ENCODE peak calls at places on chromosomes 3 and 15, in six cellular contexts. P, H, X, W, T and K are unnamed samples.

GRCh38 chr3:11930084-11930483 is 74.1 kb upstream of the SYN2 start:
- DNase-seq in H (no peak), T (no peak), W (peak; percentile 22), X (no peak), P (no peak), K (no peak)

GRCh38 chr3:182710557-182711157 is 82.6 kb upstream of the ATP11B start:
- DNase-seq in W (no peak), X (peak; percentile 36), H (no peak), P (no peak), T (no peak), K (no peak)

GRCh38 chr3:39147711-39148115 is 5.7 kb downstream of the CSRNP1 start:
- DNase-seq in W (peak; percentile 81), T (peak; percentile 54), X (no peak), H (peak; percentile 64), P (peak; percentile 72), K (no peak)

GRCh38 chr3:190053919-190054672 is 66.6 kb downstream of the P3H2 start:
- DNase-seq in W (no peak), T (peak; percentile 38), X (peak; percentile 46), H (no peak), P (no peak), K (no peak)

GRCh38 chr15:68795298-68795848 is 25.3 kb downstream of the ANP32A start:
- DNase-seq in T (peak; percentile 83), W (peak; percentile 92), H (peak; percentile 94), P (peak; percentile 97), X (no peak), K (peak; percentile 37)

GRCh38 chr3:161372321-161373260 is 1.3 kb upstream of the SPTSSB start:
- DNase-seq in X (peak; percentile 20), H (no peak), T (no peak), P (peak; percentile 81), W (no peak), K (no peak)

GRCh38 chr3:51706021-51706485 is 815 bp upstream of the GRM2 start:
- DNase-seq in W (no peak), H (peak; percentile 11), X (no peak), P (peak; percentile 38), T (peak; percentile 7), K (no peak)

GRCh38 chr15:63288778-63289378 is 11.5 kb downstream of the APH1B start:
- DNase-seq in W (no peak), P (no peak), T (no peak), X (peak; percentile 86), H (no peak), K (peak; percentile 15)

GRCh38 chr3:187327827-187328226 is 36.3 kb upstream of the MASP1 start:
- DNase-seq in T (no peak), H (no peak), X (no peak), P (no peak), W (no peak), K (no peak)

GRCh38 chr3:42376397-42376798 is 34.0 kb downstream of the LYZL4 start:
- DNase-seq in T (peak; percentile 56), X (no peak), W (no peak), H (peak; percentile 36), P (no peak), K (peak; percentile 7)

GRCh38 chr15:100601158-100601557 is 826 bp downstream of the LINS1 start:
- DNase-seq in T (peak; percentile 37), X (no peak), P (peak; percentile 47), H (peak; percentile 37), W (peak; percentile 50), K (no peak)

GRCh38 chr3:30632521-30632920 is 26.1 kb downstream of the TGFBR2 start:
- DNase-seq in T (no peak), H (no peak), P (no peak), W (no peak), X (no peak), K (no peak)

GRCh38 chr3:88997276-88997675 is 110.1 kb upstream of the EPHA3 start:
- DNase-seq in W (no peak), P (no peak), H (no peak), X (no peak), T (no peak), K (no peak)

GRCh38 chr3:126913524-126913923 is 69.4 kb upstream of the PLXNA1 start:
- DNase-seq in H (no peak), T (no peak), W (no peak), X (no peak), P (no peak), K (no peak)

GRCh38 chr3:5013021-5013906 is 34.0 kb downstream of the BHLHE40 start:
- DNase-seq in H (no peak), X (peak; percentile 95), P (peak; percentile 91), T (no peak), W (peak; percentile 76), K (no peak)

GRCh38 chr3:94226058-94226457 is 163.2 kb downstream of the NSUN3 start:
- DNase-seq in T (no peak), P (no peak), W (no peak), H (no peak), X (no peak), K (no peak)

GRCh38 chr3:31105438-31106077 is 211.1 kb upstream of the GADL1 start:
- DNase-seq in P (no peak), H (no peak), W (no peak), X (no peak), T (no peak), K (peak; percentile 76)

GRCh38 chr3:134333522-134334181 is 40.6 kb downstream of the AMOTL2 start:
- DNase-seq in H (peak; percentile 31), T (no peak), W (peak; percentile 46), P (peak; percentile 91), X (no peak), K (peak; percentile 98)

GRCh38 chr3:143249014-143249413 is 129.4 kb downstream of the CHST2 start:
- DNase-seq in X (no peak), W (no peak), H (no peak), T (no peak), P (no peak), K (no peak)

GRCh38 chr3:194148383-194148782 is 12.4 kb downstream of the HES1 start:
- DNase-seq in X (no peak), H (no peak), P (no peak), W (no peak), T (peak; percentile 67), K (no peak)

GRCh38 chr3:81308296-81308695 is 453.1 kb downstream of the GBE1 start:
- DNase-seq in X (no peak), H (no peak), W (no peak), P (no peak), T (no peak), K (no peak)

GRCh38 chr15:27237319-27237939 is 266.4 kb downstream of the GABRG3 start:
- DNase-seq in W (no peak), P (no peak), X (no peak), H (no peak), T (no peak), K (no peak)

GRCh38 chr3:101070260-101071121 is 77.3 kb upstream of the ABI3BP start:
- DNase-seq in T (peak; percentile 67), H (peak; percentile 41), X (no peak), P (peak; percentile 97), W (peak; percentile 86), K (no peak)

GRCh38 chr3:119660474-119661150 is at the start of gene POPDC2:
- DNase-seq in X (no peak), P (no peak), W (no peak), H (no peak), T (no peak), K (no peak)

GRCh38 chr3:122100591-122101491 is 45.7 kb downstream of the CD86 start:
- DNase-seq in W (no peak), T (no peak), H (no peak), P (no peak), X (no peak), K (no peak)

GRCh38 chr15:45714501-45715488 is 80.0 kb downstream of the SQOR start:
- DNase-seq in T (peak; percentile 77), X (no peak), H (no peak), W (peak; percentile 70), P (peak; percentile 91), K (peak; percentile 11)
- H3K4me3 ChIP-seq in T (no peak overlapping the region), X (no peak overlapping the region), H (no peak overlapping the region), W (no peak overlapping the region), P (no peak overlapping the region), K (no peak overlapping the region)

GRCh38 chr3:69120879-69121464 is 1.4 kb downstream of the LMOD3 start:
- DNase-seq in W (peak; percentile 95), X (peak; percentile 21), P (peak; percentile 94), T (peak; percentile 68), H (no peak), K (no peak)
- TF ChIP-seq CTCF in W (peak; percentile 86), X (peak; percentile 79), P (peak; percentile 95), T (peak; percentile 94), H (peak; percentile 86), K (peak; percentile 96)

DNA sequence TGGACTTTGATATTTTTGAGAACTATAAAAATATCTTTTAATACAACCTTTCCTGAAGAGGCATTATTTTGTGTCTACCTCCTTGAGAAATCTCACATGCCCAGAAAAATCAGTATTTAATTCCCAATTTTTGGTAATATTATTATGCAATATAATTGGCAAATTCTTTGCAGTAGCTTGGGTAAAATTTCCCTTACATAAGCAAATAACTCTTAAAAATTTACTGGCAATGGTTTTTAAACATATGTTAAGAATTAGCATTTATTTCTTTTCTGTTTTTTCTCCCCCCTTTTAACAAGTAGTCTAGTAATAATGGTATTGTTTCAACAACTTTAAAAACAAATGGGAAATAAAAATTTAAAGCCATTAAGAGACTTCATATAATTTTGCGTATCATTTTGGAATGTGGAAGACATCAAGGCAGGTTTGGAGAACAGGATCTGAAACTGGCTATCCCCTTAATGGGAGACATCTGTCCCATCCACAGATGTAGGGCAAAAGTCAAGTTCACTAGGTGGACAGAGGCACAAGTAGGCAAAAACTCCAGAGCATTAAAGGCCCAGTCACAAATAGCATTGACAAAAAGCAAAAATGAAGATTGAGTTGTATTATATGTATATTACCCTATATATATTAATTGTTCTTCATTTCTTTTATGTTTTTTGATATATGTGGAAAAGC is 89.6 kb upstream of the AADACL2 start:
- DNase-seq in T (no peak), H (no peak), X (no peak), P (no peak), W (no peak), K (no peak)
- H3K4me3 ChIP-seq in T (no peak overlapping the region), H (no peak overlapping the region), X (no peak overlapping the region), P (no peak overlapping the region), W (no peak overlapping the region), K (no peak overlapping the region)

GRCh38 chr3:50591196-50591741 is 20.3 kb downstream of the CISH start:
- DNase-seq in P (no peak), X (no peak), W (no peak), T (no peak), H (no peak), K (no peak)
- TF ChIP-seq CTCF in P (no peak), X (no peak), W (no peak), T (no peak), H (no peak), K (no peak)

DNA sequence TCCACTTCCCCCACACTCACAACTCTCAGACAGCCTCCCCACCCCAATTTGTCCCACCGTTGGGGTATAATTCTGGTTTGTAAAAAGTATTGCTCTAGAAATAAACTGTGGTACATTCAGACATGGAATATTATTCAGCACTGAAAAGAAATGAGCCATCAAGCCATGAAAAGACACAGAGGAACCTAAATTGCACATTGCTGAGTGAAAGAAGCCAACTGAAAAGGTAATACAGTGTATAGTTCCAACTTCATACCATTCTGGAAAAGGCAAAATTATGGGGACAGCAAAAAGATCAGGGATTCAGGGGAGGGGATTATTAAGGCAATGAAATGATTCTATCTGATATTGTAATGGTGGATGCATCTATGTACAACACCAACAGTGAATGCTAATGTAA is 10.5 kb downstream of the ANXA2 start:
- DNase-seq in X (no peak), H (no peak), T (no peak), W (no peak), P (no peak), K (no peak)
- H3K4me3 ChIP-seq in X (no peak overlapping the region), H (no peak overlapping the region), T (no peak overlapping the region), W (no peak overlapping the region), P (no peak overlapping the region), K (no peak overlapping the region)